ENCODE peak calls at places on chromosomes 6 and 20, in ten cellular contexts. One of them, this sample, is unnamed.
A peak's percentile ranks its signal among the peaks of the same experiment; 100 is the strongest.

GRCh38 chr6:16487953-16488674 is 249.7 kb downstream of the GMPR start:
- ATAC-seq in Panc1: no peak
- ATAC-seq in CD4-positive, CD25-positive, alpha-beta regulatory T cell: peak; percentile 81
- ATAC-seq in GM23338: no peak
- ATAC-seq in upper lobe of right lung: no peak
- ATAC-seq in HCT116: no peak
- ATAC-seq in right cardiac atrium: no peak
- ATAC-seq in GM12878: peak; percentile 7
- ATAC-seq in body of pancreas: no peak
- ATAC-seq in upper lobe of left lung: no peak
- ATAC-seq in this sample: no peak

GRCh38 chr6:168667428-168667805 is 226.4 kb downstream of the SMOC2 start:
- ATAC-seq in Panc1: no peak
- ATAC-seq in CD4-positive, CD25-positive, alpha-beta regulatory T cell: no peak
- ATAC-seq in GM23338: no peak
- ATAC-seq in upper lobe of right lung: no peak
- ATAC-seq in HCT116: no peak
- ATAC-seq in right cardiac atrium: no peak
- ATAC-seq in GM12878: no peak
- ATAC-seq in body of pancreas: no peak
- ATAC-seq in upper lobe of left lung: no peak
- ATAC-seq in this sample: no peak

GRCh38 chr6:117371492-117371891 is 54.2 kb downstream of the ROS1 start:
- ATAC-seq in Panc1: peak; percentile 38
- ATAC-seq in CD4-positive, CD25-positive, alpha-beta regulatory T cell: no peak
- ATAC-seq in GM23338: no peak
- ATAC-seq in upper lobe of right lung: no peak
- ATAC-seq in HCT116: no peak
- ATAC-seq in right cardiac atrium: no peak
- ATAC-seq in GM12878: no peak
- ATAC-seq in body of pancreas: no peak
- ATAC-seq in upper lobe of left lung: no peak
- ATAC-seq in this sample: no peak

GRCh38 chr6:108497883-108498282 is 62.8 kb upstream of the FOXO3 start:
- ATAC-seq in Panc1: peak; percentile 96
- ATAC-seq in CD4-positive, CD25-positive, alpha-beta regulatory T cell: no peak
- ATAC-seq in GM23338: peak; percentile 97
- ATAC-seq in upper lobe of right lung: peak; percentile 39
- ATAC-seq in HCT116: peak; percentile 97
- ATAC-seq in right cardiac atrium: no peak
- ATAC-seq in GM12878: peak; percentile 85
- ATAC-seq in body of pancreas: peak; percentile 53
- ATAC-seq in upper lobe of left lung: no peak
- ATAC-seq in this sample: no peak

GRCh38 chr6:141403827-141404226 is 728.9 kb upstream of the GJE1 start:
- ATAC-seq in Panc1: no peak
- ATAC-seq in CD4-positive, CD25-positive, alpha-beta regulatory T cell: no peak
- ATAC-seq in GM23338: no peak
- ATAC-seq in upper lobe of right lung: peak; percentile 36
- ATAC-seq in HCT116: no peak
- ATAC-seq in right cardiac atrium: peak; percentile 88
- ATAC-seq in GM12878: no peak
- ATAC-seq in body of pancreas: no peak
- ATAC-seq in upper lobe of left lung: peak; percentile 58
- ATAC-seq in this sample: no peak

GRCh38 chr6:111996159-111996558 is 57.7 kb upstream of the CCN6 start:
- ATAC-seq in Panc1: no peak
- ATAC-seq in CD4-positive, CD25-positive, alpha-beta regulatory T cell: no peak
- ATAC-seq in GM23338: peak; percentile 24
- ATAC-seq in upper lobe of right lung: no peak
- ATAC-seq in HCT116: no peak
- ATAC-seq in right cardiac atrium: no peak
- ATAC-seq in GM12878: no peak
- ATAC-seq in body of pancreas: no peak
- ATAC-seq in upper lobe of left lung: no peak
- ATAC-seq in this sample: no peak

GRCh38 chr6:166162599-166163342 is 4.9 kb downstream of the TBXT start:
- ATAC-seq in Panc1: no peak
- ATAC-seq in CD4-positive, CD25-positive, alpha-beta regulatory T cell: peak; percentile 46
- ATAC-seq in GM23338: no peak
- ATAC-seq in upper lobe of right lung: no peak
- ATAC-seq in HCT116: no peak
- ATAC-seq in right cardiac atrium: no peak
- ATAC-seq in GM12878: peak; percentile 74
- ATAC-seq in body of pancreas: no peak
- ATAC-seq in upper lobe of left lung: no peak
- ATAC-seq in this sample: no peak

GRCh38 chr6:45555981-45556771 is 178.4 kb upstream of the SUPT3H start:
- ATAC-seq in Panc1: peak; percentile 30
- ATAC-seq in CD4-positive, CD25-positive, alpha-beta regulatory T cell: no peak
- ATAC-seq in GM23338: no peak
- ATAC-seq in upper lobe of right lung: no peak
- ATAC-seq in HCT116: no peak
- ATAC-seq in right cardiac atrium: no peak
- ATAC-seq in GM12878: no peak
- ATAC-seq in body of pancreas: no peak
- ATAC-seq in upper lobe of left lung: peak; percentile 16
- ATAC-seq in this sample: peak; percentile 58

GRCh38 chr20:32207211-32207625 is 325 bp downstream of the PLAGL2 start:
- ATAC-seq in Panc1: peak; percentile 8
- ATAC-seq in CD4-positive, CD25-positive, alpha-beta regulatory T cell: no peak
- ATAC-seq in GM23338: peak; percentile 35
- ATAC-seq in upper lobe of right lung: peak; percentile 0
- ATAC-seq in HCT116: peak; percentile 57
- ATAC-seq in right cardiac atrium: peak; percentile 4
- ATAC-seq in GM12878: peak; percentile 9
- ATAC-seq in body of pancreas: no peak
- ATAC-seq in upper lobe of left lung: peak; percentile 46
- ATAC-seq in this sample: no peak

GRCh38 chr20:32207626-32208498 is at the start of the genes PLAGL2 and POFUT1:
- ATAC-seq in Panc1: peak; percentile 99
- ATAC-seq in CD4-positive, CD25-positive, alpha-beta regulatory T cell: peak; percentile 97
- ATAC-seq in GM23338: peak; percentile 94
- ATAC-seq in upper lobe of right lung: peak; percentile 97
- ATAC-seq in HCT116: peak; percentile 99
- ATAC-seq in right cardiac atrium: peak; percentile 96
- ATAC-seq in GM12878: peak; percentile 92
- ATAC-seq in body of pancreas: peak; percentile 94
- ATAC-seq in upper lobe of left lung: peak; percentile 98
- ATAC-seq in this sample: peak; percentile 99

GRCh38 chr20:32206383-32207210 is 946 bp downstream of the PLAGL2 start:
- ATAC-seq in Panc1: no peak
- ATAC-seq in CD4-positive, CD25-positive, alpha-beta regulatory T cell: no peak
- ATAC-seq in GM23338: no peak
- ATAC-seq in upper lobe of right lung: no peak
- ATAC-seq in HCT116: no peak
- ATAC-seq in right cardiac atrium: no peak
- ATAC-seq in GM12878: no peak
- ATAC-seq in body of pancreas: no peak
- ATAC-seq in upper lobe of left lung: no peak
- ATAC-seq in this sample: no peak

GRCh38 chr20:32208499-32209154 is 947 bp downstream of the POFUT1 start:
- ATAC-seq in Panc1: no peak
- ATAC-seq in CD4-positive, CD25-positive, alpha-beta regulatory T cell: no peak
- ATAC-seq in GM23338: no peak
- ATAC-seq in upper lobe of right lung: no peak
- ATAC-seq in HCT116: no peak
- ATAC-seq in right cardiac atrium: no peak
- ATAC-seq in GM12878: no peak
- ATAC-seq in body of pancreas: no peak
- ATAC-seq in upper lobe of left lung: no peak
- ATAC-seq in this sample: no peak

GRCh38 chr20:32210206-32210605 is 2.5 kb downstream of the POFUT1 start:
- ATAC-seq in Panc1: no peak
- ATAC-seq in CD4-positive, CD25-positive, alpha-beta regulatory T cell: no peak
- ATAC-seq in GM23338: no peak
- ATAC-seq in upper lobe of right lung: no peak
- ATAC-seq in HCT116: no peak
- ATAC-seq in right cardiac atrium: no peak
- ATAC-seq in GM12878: no peak
- ATAC-seq in body of pancreas: no peak
- ATAC-seq in upper lobe of left lung: no peak
- ATAC-seq in this sample: no peak
- H3K4me3 ChIP-seq in Panc1: no peak overlapping the region
- H3K4me3 ChIP-seq in CD4-positive, CD25-positive, alpha-beta regulatory T cell: no peak overlapping the region
- H3K4me3 ChIP-seq in GM23338: no peak overlapping the region
- H3K4me3 ChIP-seq in upper lobe of right lung: no peak overlapping the region
- H3K4me3 ChIP-seq in HCT116: no peak overlapping the region
- H3K4me3 ChIP-seq in right cardiac atrium: no peak overlapping the region
- H3K4me3 ChIP-seq in GM12878: no peak overlapping the region
- H3K4me3 ChIP-seq in body of pancreas: no peak overlapping the region
- H3K4me3 ChIP-seq in upper lobe of left lung: no peak overlapping the region
- H3K4me3 ChIP-seq in this sample: no peak overlapping the region

DNA sequence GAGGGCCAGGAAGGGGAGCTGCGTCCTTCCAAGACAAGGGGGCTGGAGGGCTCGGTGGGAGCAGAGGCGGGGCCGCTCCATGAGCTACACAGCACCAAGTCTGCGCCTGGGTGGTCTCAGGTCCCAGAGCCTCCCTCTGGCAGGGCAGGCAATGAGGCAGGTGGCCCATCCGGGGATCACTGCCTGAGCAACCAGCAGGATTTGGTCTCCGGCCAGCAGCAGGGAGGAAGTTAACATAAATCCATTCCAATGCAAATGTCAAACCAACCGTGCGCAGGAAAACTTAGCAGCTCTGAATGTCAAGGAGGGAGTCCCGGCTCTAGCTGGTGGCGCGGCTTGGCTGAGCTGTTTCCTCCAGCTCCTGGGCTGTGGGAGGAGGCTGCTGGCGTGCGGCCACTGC is 32.9 kb upstream of the CHRNA4 start:
- ATAC-seq in Panc1: no peak
- ATAC-seq in CD4-positive, CD25-positive, alpha-beta regulatory T cell: no peak
- ATAC-seq in GM23338: peak; percentile 81
- ATAC-seq in upper lobe of right lung: no peak
- ATAC-seq in HCT116: no peak
- ATAC-seq in right cardiac atrium: no peak
- ATAC-seq in GM12878: no peak
- ATAC-seq in body of pancreas: no peak
- ATAC-seq in upper lobe of left lung: no peak
- ATAC-seq in this sample: no peak
- H3K4me3 ChIP-seq in Panc1: no peak overlapping the region
- H3K4me3 ChIP-seq in CD4-positive, CD25-positive, alpha-beta regulatory T cell: no peak overlapping the region
- H3K4me3 ChIP-seq in GM23338: peak overlapping the region; percentile 17
- H3K4me3 ChIP-seq in upper lobe of right lung: no peak overlapping the region
- H3K4me3 ChIP-seq in HCT116: no peak overlapping the region
- H3K4me3 ChIP-seq in right cardiac atrium: no peak overlapping the region
- H3K4me3 ChIP-seq in GM12878: no peak overlapping the region
- H3K4me3 ChIP-seq in body of pancreas: no peak overlapping the region
- H3K4me3 ChIP-seq in upper lobe of left lung: no peak overlapping the region
- H3K4me3 ChIP-seq in this sample: no peak overlapping the region

GRCh38 chr6:101402618-101403002 is 9.1 kb downstream of the GRIK2 start:
- ATAC-seq in Panc1: no peak
- ATAC-seq in CD4-positive, CD25-positive, alpha-beta regulatory T cell: no peak
- ATAC-seq in GM23338: peak; percentile 72
- ATAC-seq in upper lobe of right lung: peak; percentile 16
- ATAC-seq in HCT116: no peak
- ATAC-seq in right cardiac atrium: peak; percentile 85
- ATAC-seq in GM12878: no peak
- ATAC-seq in body of pancreas: no peak
- ATAC-seq in upper lobe of left lung: peak; percentile 10
- ATAC-seq in this sample: no peak

GRCh38 chr6:101399627-101399955 is 6.1 kb downstream of the GRIK2 start:
- ATAC-seq in Panc1: no peak
- ATAC-seq in CD4-positive, CD25-positive, alpha-beta regulatory T cell: no peak
- ATAC-seq in GM23338: peak; percentile 4
- ATAC-seq in upper lobe of right lung: no peak
- ATAC-seq in HCT116: no peak
- ATAC-seq in right cardiac atrium: no peak
- ATAC-seq in GM12878: no peak
- ATAC-seq in body of pancreas: no peak
- ATAC-seq in upper lobe of left lung: no peak
- ATAC-seq in this sample: no peak

GRCh38 chr6:101398716-101399626 is 5.5 kb downstream of the GRIK2 start:
- ATAC-seq in Panc1: no peak
- ATAC-seq in CD4-positive, CD25-positive, alpha-beta regulatory T cell: no peak
- ATAC-seq in GM23338: no peak
- ATAC-seq in upper lobe of right lung: no peak
- ATAC-seq in HCT116: no peak
- ATAC-seq in right cardiac atrium: no peak
- ATAC-seq in GM12878: no peak
- ATAC-seq in body of pancreas: no peak
- ATAC-seq in upper lobe of left lung: no peak
- ATAC-seq in this sample: no peak

GRCh38 chr6:101401792-101402617 is 8.5 kb downstream of the GRIK2 start:
- ATAC-seq in Panc1: no peak
- ATAC-seq in CD4-positive, CD25-positive, alpha-beta regulatory T cell: no peak
- ATAC-seq in GM23338: peak; percentile 70
- ATAC-seq in upper lobe of right lung: peak; percentile 23
- ATAC-seq in HCT116: no peak
- ATAC-seq in right cardiac atrium: peak; percentile 89
- ATAC-seq in GM12878: no peak
- ATAC-seq in body of pancreas: no peak
- ATAC-seq in upper lobe of left lung: peak; percentile 29
- ATAC-seq in this sample: no peak

DNA sequence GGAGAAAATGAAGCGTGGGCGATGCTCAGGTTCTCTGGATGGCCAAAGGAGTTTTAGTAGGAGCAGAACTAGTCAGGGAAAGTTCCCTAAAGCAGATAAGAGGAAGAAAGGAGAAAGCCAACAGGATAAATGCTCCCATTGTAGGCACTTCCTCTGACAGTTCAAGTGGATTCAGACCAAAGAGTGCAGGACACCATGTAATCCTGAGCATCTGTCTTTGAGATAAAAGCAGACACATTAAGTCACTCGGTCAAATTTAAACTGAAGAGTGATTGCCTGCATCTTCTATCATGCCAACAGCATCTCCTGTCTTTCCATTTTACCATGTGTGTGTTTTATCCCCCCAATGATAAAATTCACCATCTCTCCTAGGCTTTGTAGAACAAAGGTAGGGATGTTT is 6.8 kb downstream of the GRIK2 start:
- ATAC-seq in Panc1: no peak
- ATAC-seq in CD4-positive, CD25-positive, alpha-beta regulatory T cell: no peak
- ATAC-seq in GM23338: no peak
- ATAC-seq in upper lobe of right lung: no peak
- ATAC-seq in HCT116: no peak
- ATAC-seq in right cardiac atrium: no peak
- ATAC-seq in GM12878: no peak
- ATAC-seq in body of pancreas: no peak
- ATAC-seq in upper lobe of left lung: no peak
- ATAC-seq in this sample: no peak
- H3K4me3 ChIP-seq in Panc1: no peak overlapping the region
- H3K4me3 ChIP-seq in CD4-positive, CD25-positive, alpha-beta regulatory T cell: no peak overlapping the region
- H3K4me3 ChIP-seq in GM23338: peak overlapping the region; percentile 50
- H3K4me3 ChIP-seq in upper lobe of right lung: no peak overlapping the region
- H3K4me3 ChIP-seq in HCT116: no peak overlapping the region
- H3K4me3 ChIP-seq in right cardiac atrium: no peak overlapping the region
- H3K4me3 ChIP-seq in GM12878: no peak overlapping the region
- H3K4me3 ChIP-seq in body of pancreas: no peak overlapping the region
- H3K4me3 ChIP-seq in upper lobe of left lung: no peak overlapping the region
- H3K4me3 ChIP-seq in this sample: no peak overlapping the region

GRCh38 chr20:43940518-43941225 is 26.0 kb downstream of the TOX2 start:
- ATAC-seq in Panc1: no peak
- ATAC-seq in CD4-positive, CD25-positive, alpha-beta regulatory T cell: no peak
- ATAC-seq in GM23338: peak; percentile 53
- ATAC-seq in upper lobe of right lung: no peak
- ATAC-seq in HCT116: no peak
- ATAC-seq in right cardiac atrium: no peak
- ATAC-seq in GM12878: no peak
- ATAC-seq in body of pancreas: no peak
- ATAC-seq in upper lobe of left lung: no peak
- ATAC-seq in this sample: no peak

GRCh38 chr20:43941476-43942212 is 27.0 kb downstream of the TOX2 start:
- ATAC-seq in Panc1: no peak
- ATAC-seq in CD4-positive, CD25-positive, alpha-beta regulatory T cell: no peak
- ATAC-seq in GM23338: no peak
- ATAC-seq in upper lobe of right lung: peak; percentile 65
- ATAC-seq in HCT116: no peak
- ATAC-seq in right cardiac atrium: peak; percentile 49
- ATAC-seq in GM12878: peak; percentile 80
- ATAC-seq in body of pancreas: peak; percentile 15
- ATAC-seq in upper lobe of left lung: peak; percentile 74
- ATAC-seq in this sample: no peak

GRCh38 chr20:43942661-43943285 is 28.1 kb downstream of the TOX2 start:
- ATAC-seq in Panc1: no peak
- ATAC-seq in CD4-positive, CD25-positive, alpha-beta regulatory T cell: peak; percentile 84
- ATAC-seq in GM23338: no peak
- ATAC-seq in upper lobe of right lung: no peak
- ATAC-seq in HCT116: peak; percentile 70
- ATAC-seq in right cardiac atrium: no peak
- ATAC-seq in GM12878: peak; percentile 74
- ATAC-seq in body of pancreas: no peak
- ATAC-seq in upper lobe of left lung: peak; percentile 54
- ATAC-seq in this sample: no peak

GRCh38 chr20:43943725-43944124 is 29.1 kb downstream of the TOX2 start:
- ATAC-seq in Panc1: no peak
- ATAC-seq in CD4-positive, CD25-positive, alpha-beta regulatory T cell: no peak
- ATAC-seq in GM23338: no peak
- ATAC-seq in upper lobe of right lung: no peak
- ATAC-seq in HCT116: no peak
- ATAC-seq in right cardiac atrium: no peak
- ATAC-seq in GM12878: no peak
- ATAC-seq in body of pancreas: no peak
- ATAC-seq in upper lobe of left lung: no peak
- ATAC-seq in this sample: no peak

GRCh38 chr20:43942213-43942590 is 27.6 kb downstream of the TOX2 start:
- ATAC-seq in Panc1: no peak
- ATAC-seq in CD4-positive, CD25-positive, alpha-beta regulatory T cell: peak; percentile 3
- ATAC-seq in GM23338: no peak
- ATAC-seq in upper lobe of right lung: no peak
- ATAC-seq in HCT116: peak; percentile 15
- ATAC-seq in right cardiac atrium: no peak
- ATAC-seq in GM12878: peak; percentile 12
- ATAC-seq in body of pancreas: no peak
- ATAC-seq in upper lobe of left lung: no peak
- ATAC-seq in this sample: no peak
- H3K4me3 ChIP-seq in Panc1: no peak overlapping the region
- H3K4me3 ChIP-seq in CD4-positive, CD25-positive, alpha-beta regulatory T cell: peak overlapping the region; percentile 54
- H3K4me3 ChIP-seq in GM23338: no peak overlapping the region
- H3K4me3 ChIP-seq in upper lobe of right lung: no peak overlapping the region
- H3K4me3 ChIP-seq in HCT116: no peak overlapping the region
- H3K4me3 ChIP-seq in right cardiac atrium: no peak overlapping the region
- H3K4me3 ChIP-seq in GM12878: peak overlapping the region; percentile 22
- H3K4me3 ChIP-seq in body of pancreas: no peak overlapping the region
- H3K4me3 ChIP-seq in upper lobe of left lung: no peak overlapping the region
- H3K4me3 ChIP-seq in this sample: no peak overlapping the region